ENCODE peak calls at places on chromosomes 4 and X, in five cellular contexts. O, Z, N, Y and A are unnamed samples. For H3K36me3, the result is how much of the 10 kb centered on the place peaks cover.

GRCh38 chrX:29044802-29045201 is 457.6 kb downstream of the IL1RAPL1 start:
- DNase-seq in O (no peak), Z (no peak), N (no peak), Y (no peak), A (no peak)

GRCh38 chr4:102328045-102328444 is 17.2 kb downstream of the SLC39A8 start:
- DNase-seq in O (no peak), Z (no peak), N (no peak), Y (no peak), A (no peak)

GRCh38 chr4:162101337-162101736 is 62.5 kb downstream of the FSTL5 start:
- DNase-seq in O (no peak), Z (no peak), N (no peak), Y (no peak), A (no peak)

GRCh38 chr4:6942238-6942800 is 32.7 kb downstream of the TBC1D14 start:
- DNase-seq in O (peak), Z (peak), N (no peak), Y (no peak), A (peak)

GRCh38 chr4:102663073-102663472 is 97.7 kb downstream of the MANBA start:
- DNase-seq in O (peak), Z (no peak), N (no peak), Y (no peak), A (no peak)

GRCh38 chr4:7630559-7631287 is 196.0 kb upstream of the PSAPL1 start:
- DNase-seq in O (peak), Z (no peak), N (no peak), Y (peak), A (no peak)

GRCh38 chr4:166493828-166494432 is 620.9 kb downstream of the TLL1 start:
- DNase-seq in O (no peak), Z (no peak), N (no peak), Y (no peak), A (no peak)

GRCh38 chr4:165384608-165385007 is 5.8 kb downstream of the CPE start:
- DNase-seq in O (no peak), Z (no peak), N (no peak), Y (no peak), A (no peak)

GRCh38 chrX:118552501-118552900 is 56.9 kb downstream of the DOCK11 start:
- DNase-seq in O (peak), Z (no peak), N (no peak), Y (peak), A (peak)

GRCh38 chrX:131288738-131289511 is at the start of gene IGSF1:
- DNase-seq in O (peak), Z (peak), N (peak), Y (no peak), A (no peak)

GRCh38 chr4:183284965-183285364 is 35.1 kb downstream of the CLDN22 start:
- DNase-seq in O (no peak), Z (no peak), N (no peak), Y (no peak), A (no peak)

GRCh38 chr4:2672082-2672481 is 84.1 kb downstream of the TNIP2 start:
- DNase-seq in O (no peak), Z (no peak), N (no peak), Y (no peak), A (no peak)
- H3K36me3 ChIP-seq in O (under half), Z (half or more), N (under half), Y (under half), A (under half)

GRCh38 chr4:48779095-48779997 is 733 bp downstream of the FRYL start:
- DNase-seq in O (peak), Z (peak), N (peak), Y (peak), A (peak)
- TF ChIP-seq CTCF in O (no peak), Z (no peak), N (no peak), Y (no peak), A (no peak)

GRCh38 chr4:145153904-145154298 is 26.5 kb downstream of the OTUD4 start:
- DNase-seq in O (no peak), Z (no peak), N (no peak), Y (no peak), A (no peak)

GRCh38 chr4:145154573-145154972 is 25.8 kb downstream of the OTUD4 start:
- DNase-seq in O (peak), Z (peak), N (peak), Y (no peak), A (no peak)

GRCh38 chr4:145153181-145153903 is 27.0 kb downstream of the OTUD4 start:
- DNase-seq in O (peak), Z (no peak), N (no peak), Y (peak), A (no peak)

DNA sequence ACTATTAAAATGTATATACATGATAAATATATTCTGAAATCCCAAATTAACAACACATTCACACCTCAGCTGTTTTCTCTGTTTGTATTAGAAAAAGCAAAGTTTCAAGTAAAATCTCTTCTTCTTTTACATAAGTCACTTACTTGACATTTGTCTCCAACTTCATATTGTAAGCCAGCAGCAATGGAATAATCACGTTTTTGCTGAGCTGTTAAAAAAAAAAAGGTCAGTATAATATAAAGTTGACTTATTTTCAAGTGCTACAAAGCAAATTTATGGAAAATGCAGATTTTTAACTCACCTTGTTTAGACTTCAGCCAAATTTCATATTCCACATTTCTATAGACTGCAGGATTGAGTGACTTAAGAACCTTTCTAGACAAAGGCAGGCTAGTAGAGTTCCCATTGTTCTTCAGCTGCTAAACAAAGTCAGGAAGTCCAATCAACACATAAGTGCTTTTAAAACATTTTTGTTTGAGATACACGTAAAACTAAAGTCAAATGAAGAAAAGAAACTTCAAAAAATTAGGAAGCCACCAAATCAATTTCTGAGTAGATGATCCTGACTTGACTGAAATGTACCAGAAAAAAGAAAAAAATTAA is 25.0 kb downstream of the OTUD4 start:
- DNase-seq in O (no peak), Z (no peak), N (no peak), Y (no peak), A (no peak)
- H3K36me3 ChIP-seq in O (under half), Z (half or more), N (under half), Y (under half), A (under half)

GRCh38 chr4:48944252-48944651 is 37.7 kb upstream of the OCIAD2 start:
- DNase-seq in O (no peak), Z (no peak), N (no peak), Y (no peak), A (no peak)

GRCh38 chr4:48945981-48946380 is 39.4 kb upstream of the OCIAD2 start:
- DNase-seq in O (no peak), Z (no peak), N (no peak), Y (no peak), A (no peak)

GRCh38 chr4:48939785-48940184 is 33.2 kb upstream of the OCIAD2 start:
- DNase-seq in O (peak), Z (no peak), N (no peak), Y (no peak), A (no peak)

GRCh38 chr4:48944659-48945290 is 38.2 kb upstream of the OCIAD2 start:
- DNase-seq in O (no peak), Z (peak), N (peak), Y (no peak), A (no peak)

GRCh38 chr4:48943387-48943786 is 36.8 kb upstream of the OCIAD2 start:
- DNase-seq in O (no peak), Z (peak), N (no peak), Y (no peak), A (no peak)
- TF ChIP-seq CTCF in O (peak), Z (peak), N (peak), Y (no peak), A (no peak)

GRCh38 chr4:77751764-77752163 is 67.4 kb downstream of the CNOT6L start:
- DNase-seq in O (no peak), Z (no peak), N (no peak), Y (no peak), A (no peak)
- H3K36me3 ChIP-seq in O (under half), Z (under half), N (under half), Y (under half), A (under half)

GRCh38 chr4:118004088-118004487 is 30.2 kb upstream of the NDST3 start:
- DNase-seq in O (no peak), Z (no peak), N (no peak), Y (no peak), A (no peak)

DNA sequence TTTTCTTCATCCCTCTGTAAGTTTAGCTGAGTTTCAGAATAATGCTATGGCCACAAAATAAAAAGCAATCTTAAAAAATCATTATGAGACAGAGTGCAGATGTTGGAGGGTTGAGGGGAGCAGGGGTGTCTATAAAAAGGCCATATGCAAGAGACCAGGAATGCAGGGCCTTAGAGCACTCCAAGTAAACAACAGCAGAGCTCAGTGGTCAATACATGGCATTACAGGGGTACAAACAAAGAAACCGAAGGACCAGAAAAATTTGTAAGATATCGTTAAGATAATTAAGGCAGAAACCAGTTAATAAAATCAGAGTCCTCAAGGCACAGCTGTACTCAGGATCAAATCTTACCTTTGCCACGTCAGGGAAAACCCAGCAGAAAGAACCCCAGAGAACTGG is 28.4 kb upstream of the NDST3 start:
- DNase-seq in O (no peak), Z (no peak), N (peak), Y (no peak), A (no peak)
- TF ChIP-seq CTCF in O (peak), Z (peak), N (peak), Y (no peak), A (no peak)